ENCODE peak calls at places on chromosome 7, in six cellular contexts. O is CD4-positive, CD25-positive, alpha-beta regulatory T cell; A is epithelial cell of esophagus; S is activated T-cell treated with anti-CD3 and anti-CD28 coated beads, Interleukin-2, amount 50 U/mL, for 72 hours; M is fibroblast of lung; V is HFFc6. D is an unnamed sample.

GRCh38 chr7:52726986-52727385 is 308.4 kb upstream of the POM121L12 start:
- DNase-seq in O (no peak), A (no peak), S (no peak), V (no peak), M (no peak), D (no peak)

GRCh38 chr7:141126107-141126506 is 52.2 kb downstream of the TMEM178B start:
- DNase-seq in A (no peak), M (no peak), V (no peak), O (no peak), S (no peak), D (no peak)

GRCh38 chr7:126972571-126972970 is 280.2 kb downstream of the GRM8 start:
- DNase-seq in V (no peak), S (no peak), M (no peak), A (no peak), O (no peak), D (no peak)

GRCh38 chr7:50166997-50167961 is 74.2 kb upstream of the ZPBP start:
- DNase-seq in O (peak), A (no peak), V (no peak), S (no peak), M (no peak), D (no peak)

GRCh38 chr7:132740176-132740575 is 163.9 kb upstream of the PLXNA4 start:
- DNase-seq in V (no peak), S (no peak), M (no peak), O (no peak), A (no peak), D (no peak)

GRCh38 chr7:130829415-130829814 is 95.4 kb upstream of the KLF14 start:
- DNase-seq in A (no peak), O (no peak), M (no peak), V (no peak), S (no peak), D (no peak)

GRCh38 chr7:119665791-119666190 is 607.2 kb upstream of the KCND2 start:
- DNase-seq in A (no peak), M (peak), O (no peak), V (no peak), S (no peak), D (no peak)

GRCh38 chr7:45685619-45686240 is 111.6 kb downstream of the ADCY1 start:
- DNase-seq in V (no peak), S (no peak), O (no peak), A (no peak), M (no peak), D (no peak)

GRCh38 chr7:26376208-26376917 is 84.7 kb downstream of the SNX10 start:
- DNase-seq in M (no peak), S (peak), A (no peak), O (peak), V (no peak), D (peak)

GRCh38 chr7:29255839-29256782 is 61.5 kb downstream of the CHN2 start:
- DNase-seq in M (no peak), S (no peak), V (no peak), O (no peak), A (peak), D (no peak)

GRCh38 chr7:42856605-42856987 is 55.3 kb downstream of the C7orf25 start:
- DNase-seq in M (no peak), A (no peak), S (no peak), V (no peak), O (no peak), D (no peak)

GRCh38 chr7:108236681-108237415 is 106.7 kb upstream of the LAMB4 start:
- DNase-seq in M (no peak), O (no peak), A (no peak), S (no peak), V (no peak), D (no peak)

GRCh38 chr7:94054130-94054529 is 50.0 kb upstream of the BET1 start:
- DNase-seq in S (no peak), V (no peak), A (no peak), O (no peak), M (no peak), D (peak)

GRCh38 chr7:149422914-149423285 is 38.0 kb downstream of the ZNF777 start:
- DNase-seq in V (no peak), A (no peak), O (no peak), M (no peak), S (peak), D (no peak)

GRCh38 chr7:2619120-2619519 is 12.7 kb upstream of the TTYH3 start:
- DNase-seq in V (peak), S (no peak), A (no peak), M (peak), O (no peak), D (no peak)

GRCh38 chr7:150379590-150380379 is 655 bp downstream of the ZNF775 start:
- DNase-seq in M (peak), V (peak), A (peak), S (no peak), O (no peak), D (no peak)

GRCh38 chr7:12323415-12323814 is 80.2 kb downstream of the VWDE start:
- DNase-seq in A (no peak), S (no peak), O (no peak), M (no peak), V (no peak), D (no peak)

GRCh38 chr7:38034062-38034907 is 113.8 kb downstream of the EPDR1 start:
- DNase-seq in S (no peak), V (no peak), O (no peak), A (no peak), M (no peak), D (no peak)

GRCh38 chr7:100826546-100827329 is 585 bp downstream of the EPHB4 start:
- DNase-seq in A (peak), O (no peak), S (no peak), M (no peak), V (no peak), D (no peak)

GRCh38 chr7:76294344-76295024 is 8.0 kb upstream of the HSPB1 start:
- DNase-seq in A (peak), O (no peak), S (no peak), M (peak), V (peak), D (peak)

GRCh38 chr7:153036396-153037063 is 277.0 kb downstream of the ACTR3B start:
- DNase-seq in M (no peak), V (no peak), A (no peak), O (no peak), S (no peak), D (no peak)

GRCh38 chr7:159125944-159126248 is 18.8 kb downstream of the VIPR2 start:
- DNase-seq in M (no peak), O (no peak), S (no peak), A (no peak), V (no peak), D (no peak)

GRCh38 chr7:82595176-82595575 is 151.6 kb upstream of the CACNA2D1 start:
- DNase-seq in S (no peak), M (no peak), A (no peak), O (no peak), V (no peak), D (peak)

GRCh38 chr7:37016073-37016878 is 292.0 kb upstream of the AOAH start:
- DNase-seq in A (no peak), O (no peak), M (no peak), V (no peak), S (no peak), D (no peak)

D was measured in SHP77 treated with DMSO at 0.1 percent for 48 hours.